ENCODE peak calls at places on chromosomes 13 and 19, in eight cellular contexts. J, Y, W, Q, P, U, E and X are unnamed samples.

GRCh38 chr13:107170270-107170931 is 602.5 kb upstream of the ARGLU1 start:
- DNase-seq in J (no peak), Y (no peak), W (no peak), Q (no peak), P (no peak), U (no peak), E (no peak), X (no peak)

GRCh38 chr13:52884429-52884828 is 36.0 kb upstream of the PCDH8 start:
- DNase-seq in J (no peak), Y (no peak), W (no peak), Q (no peak), P (no peak), U (no peak), E (no peak), X (no peak)

GRCh38 chr13:106911020-106911419 is 343.1 kb upstream of the ARGLU1 start:
- DNase-seq in J (no peak), Y (no peak), W (no peak), Q (no peak), P (no peak), U (no peak), E (no peak), X (no peak)

GRCh38 chr13:37289212-37289935 is 183.9 kb upstream of the CSNK1A1L start:
- DNase-seq in J (no peak), Y (no peak), W (no peak), Q (no peak), P (no peak), U (no peak), E (peak; percentile 21), X (no peak)

GRCh38 chr19:23991170-23991569 is 76.5 kb downstream of the ZNF726 start:
- DNase-seq in J (peak; percentile 44), Y (peak; percentile 87), W (no peak), Q (no peak), P (no peak), U (peak; percentile 11), E (peak; percentile 60), X (peak; percentile 49)

GRCh38 chr13:79346300-79346914 is 59.6 kb downstream of the RBM26 start:
- DNase-seq in J (peak; percentile 30), Y (no peak), W (no peak), Q (no peak), P (no peak), U (no peak), E (no peak), X (no peak)

GRCh38 chr19:55855160-55855559 is 18.8 kb downstream of the NLRP4 start:
- DNase-seq in J (no peak), Y (no peak), W (no peak), Q (no peak), P (no peak), U (no peak), E (no peak), X (no peak)

GRCh38 chr13:75703768-75704167 is 67.6 kb downstream of the LMO7 start:
- DNase-seq in J (no peak), Y (no peak), W (no peak), Q (no peak), P (no peak), U (no peak), E (no peak), X (no peak)

GRCh38 chr19:13151605-13152355 is 1.6 kb downstream of the IER2 start:
- DNase-seq in J (peak; percentile 88), Y (peak; percentile 95), W (peak; percentile 99), Q (peak; percentile 97), P (peak; percentile 93), U (peak; percentile 99), E (peak; percentile 97), X (peak; percentile 92)

GRCh38 chr19:30421571-30421970 is 49.4 kb downstream of the ZNF536 start:
- DNase-seq in J (no peak), Y (no peak), W (no peak), Q (no peak), P (no peak), U (no peak), E (no peak), X (no peak)

GRCh38 chr19:18610556-18611326 is 1.9 kb upstream of the TMEM59L start:
- DNase-seq in J (no peak), Y (no peak), W (peak; percentile 70), Q (no peak), P (no peak), U (no peak), E (no peak), X (peak; percentile 85)
- H3K4me2 ChIP-seq in J (peak overlapping the region; percentile 14), Y (no peak overlapping the region), W (peak overlapping the region; percentile 90), Q (no peak overlapping the region), P (peak overlapping the region; percentile 40), U (peak overlapping the region; percentile 92), E (no peak overlapping the region), X (peak overlapping the region; percentile 100)

DNA sequence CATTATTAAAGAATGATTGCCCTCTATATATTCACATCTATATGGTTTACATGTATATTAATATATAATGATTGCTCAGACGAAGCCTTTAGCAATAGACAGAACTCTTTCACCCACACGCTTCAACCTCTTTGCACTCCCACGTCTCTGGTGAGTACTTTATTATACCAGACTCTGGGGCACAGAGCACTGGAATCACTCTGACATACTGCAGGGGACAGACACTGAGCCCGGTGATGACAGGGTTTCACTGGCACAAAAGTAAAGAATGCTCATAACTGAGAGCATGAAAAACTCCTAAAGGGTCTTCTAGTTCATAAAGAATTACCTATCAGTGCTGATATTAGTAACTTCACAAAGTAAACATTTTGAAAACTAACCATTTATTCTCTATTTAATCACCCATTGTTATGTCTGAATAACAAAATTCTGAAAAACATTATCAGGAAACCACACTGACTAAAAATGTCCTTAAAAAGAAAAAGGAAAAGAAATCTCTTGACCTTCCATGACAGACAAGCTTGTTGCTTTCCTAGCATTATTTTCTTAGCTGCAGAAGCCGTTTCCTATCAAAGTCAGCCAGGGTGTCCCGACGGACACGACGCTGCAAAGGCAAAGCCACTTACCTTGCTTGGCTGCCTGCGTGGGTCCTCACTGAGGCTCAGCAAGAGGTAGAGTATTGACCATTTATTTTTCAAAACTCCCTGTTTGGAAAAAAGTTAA is 29.1 kb downstream of the TUBGCP3 start:
- DNase-seq in J (no peak), Y (no peak), W (no peak), Q (no peak), P (no peak), U (no peak), E (peak; percentile 95), X (no peak)
- H3K36me3 ChIP-seq in J (peaks cover 37% of the 10 kb centered on the region), Y (peaks cover 14% of the 10 kb centered on the region), W (no peaks in the 10 kb centered on the region), Q (peaks cover 69% of the 10 kb centered on the region), P (peaks cover 23% of the 10 kb centered on the region), U (no peaks in the 10 kb centered on the region), E (peaks cover 21% of the 10 kb centered on the region), X (peaks cover 61% of the 10 kb centered on the region)

GRCh38 chr19:18495204-18495911 is 26.5 kb downstream of the ELL start:
- DNase-seq in J (no peak), Y (no peak), W (peak; percentile 62), Q (no peak), P (no peak), U (no peak), E (no peak), X (no peak)

GRCh38 chr19:18493440-18494266 is 28.2 kb downstream of the ELL start:
- DNase-seq in J (no peak), Y (no peak), W (no peak), Q (peak; percentile 80), P (no peak), U (no peak), E (no peak), X (no peak)

GRCh38 chr19:18494267-18494607 is 27.6 kb downstream of the ELL start:
- DNase-seq in J (peak; percentile 56), Y (no peak), W (no peak), Q (peak; percentile 70), P (no peak), U (no peak), E (no peak), X (no peak)

GRCh38 chr19:18496980-18497256 is 25.0 kb downstream of the ELL start:
- DNase-seq in J (no peak), Y (no peak), W (no peak), Q (peak; percentile 43), P (no peak), U (no peak), E (no peak), X (no peak)

DNA sequence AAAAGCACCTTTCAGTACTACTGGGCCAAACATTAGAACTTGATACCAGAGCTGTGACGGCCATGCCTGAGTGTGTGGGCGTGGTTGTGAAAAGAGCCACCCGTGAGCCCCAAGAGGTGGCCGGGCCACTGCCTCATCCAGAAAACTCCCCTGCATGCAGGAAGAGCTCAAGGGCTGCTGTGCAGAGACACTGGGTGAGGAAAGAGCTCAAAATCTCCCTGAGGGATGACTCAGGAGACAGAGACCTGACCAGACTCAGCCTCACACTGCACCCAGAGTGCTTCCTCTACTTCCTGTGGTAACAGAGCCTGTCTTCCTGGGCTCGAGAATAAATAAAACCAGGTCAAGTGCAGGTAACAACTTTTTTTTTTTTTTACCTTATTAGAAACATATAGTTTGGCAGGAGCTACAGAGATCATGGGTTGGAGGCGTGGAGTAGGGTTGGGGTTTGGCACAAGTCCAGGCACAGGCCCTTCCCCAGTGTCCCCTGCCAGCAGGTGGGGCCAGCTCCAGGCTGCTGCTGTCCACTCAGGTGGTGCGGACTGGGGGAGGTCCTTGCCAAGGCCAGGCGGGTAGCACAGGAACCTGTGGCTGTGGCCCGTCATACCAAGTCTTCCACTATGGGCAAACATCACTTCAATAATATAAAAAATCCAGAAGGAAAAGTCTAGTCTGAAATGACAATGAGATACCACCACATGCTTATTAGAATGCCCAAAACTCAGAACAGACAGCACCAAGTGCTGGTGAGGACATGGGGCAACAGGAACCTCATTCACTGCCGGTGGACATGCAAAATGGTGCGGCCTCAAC is 25.5 kb downstream of the ELL start:
- DNase-seq in J (peak; percentile 44), Y (peak; percentile 90), W (no peak), Q (peak; percentile 95), P (no peak), U (no peak), E (no peak), X (peak; percentile 32)
- H3K4me2 ChIP-seq in J (peak overlapping the region; percentile 12), Y (peak overlapping the region; percentile 74), W (no peak overlapping the region), Q (peak overlapping the region; percentile 27), P (peak overlapping the region; percentile 10), U (no peak overlapping the region), E (no peak overlapping the region), X (no peak overlapping the region)

GRCh38 chr19:50008532-50008931 is 16.6 kb downstream of the VRK3 start:
- DNase-seq in J (no peak), Y (no peak), W (peak; percentile 50), Q (no peak), P (no peak), U (no peak), E (no peak), X (no peak)

GRCh38 chr19:50005428-50005827 is 19.7 kb downstream of the VRK3 start:
- DNase-seq in J (no peak), Y (no peak), W (no peak), Q (no peak), P (no peak), U (no peak), E (no peak), X (no peak)

GRCh38 chr19:50003810-50004419 is 21.3 kb downstream of the VRK3 start:
- DNase-seq in J (peak; percentile 96), Y (peak; percentile 92), W (no peak), Q (peak; percentile 95), P (peak; percentile 73), U (peak; percentile 40), E (peak; percentile 66), X (no peak)

GRCh38 chr19:50007947-50008346 is 17.2 kb downstream of the VRK3 start:
- DNase-seq in J (no peak), Y (no peak), W (no peak), Q (no peak), P (no peak), U (no peak), E (no peak), X (no peak)

DNA sequence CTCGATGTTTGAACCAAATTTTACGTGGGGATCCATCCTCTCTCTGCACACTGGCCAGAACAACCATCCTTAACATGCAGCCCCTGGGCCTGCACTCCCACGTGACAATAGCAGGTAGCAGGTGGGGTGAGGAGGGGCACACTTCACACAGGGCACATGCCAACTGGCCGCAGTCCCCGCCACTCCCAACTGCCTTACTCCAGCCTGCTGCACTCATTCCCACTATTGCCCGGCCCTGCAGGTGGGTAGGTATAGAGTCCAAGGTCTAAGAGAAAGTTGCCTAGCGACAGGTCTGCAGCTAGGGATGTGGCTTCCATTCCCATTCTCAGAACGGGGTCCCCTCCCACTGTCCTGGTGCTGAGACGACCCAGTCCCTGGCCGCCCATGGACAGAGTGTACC is 18.0 kb downstream of the VRK3 start:
- DNase-seq in J (no peak), Y (no peak), W (no peak), Q (no peak), P (no peak), U (no peak), E (no peak), X (no peak)
- H3K36me3 ChIP-seq in J (peaks cover 5% of the 10 kb centered on the region), Y (peaks cover 12% of the 10 kb centered on the region), W (no peaks in the 10 kb centered on the region), Q (peaks cover 78% of the 10 kb centered on the region), P (peaks cover 15% of the 10 kb centered on the region), U (no peaks in the 10 kb centered on the region), E (peaks cover 48% of the 10 kb centered on the region), X (peaks cover 19% of the 10 kb centered on the region)